ENCODE peak calls at places on chromosomes 6 and 20, in five cellular contexts. X is PC-9, U is SK-N-SH, D is trophoblast cell, S is A549. N is an unnamed sample.

GRCh38 chr6:12890171-12890790 is 173.7 kb downstream of the PHACTR1 start:
- DNase-seq in X (no peak), U (no peak), D (no peak), S (no peak), N (peak)

GRCh38 chr6:117555262-117555849 is 47.0 kb downstream of the GOPC start:
- DNase-seq in X (no peak), U (no peak), D (no peak), S (no peak), N (no peak)

GRCh38 chr20:3658708-3659491 is 4.3 kb downstream of the GFRA4 start:
- DNase-seq in X (no peak), U (no peak), D (no peak), S (no peak), N (peak)

GRCh38 chr6:40523505-40524172 is 63.5 kb downstream of the LRFN2 start:
- DNase-seq in X (no peak), U (no peak), D (no peak), S (no peak), N (no peak)

GRCh38 chr20:58642465-58642864 is 8.6 kb upstream of the STX16 start:
- DNase-seq in X (no peak), U (no peak), D (no peak), S (no peak), N (no peak)

GRCh38 chr20:58019027-58019849 is 209.2 kb downstream of the ANKRD60 start:
- DNase-seq in X (peak), U (no peak), D (peak), S (no peak), N (no peak)

GRCh38 chr6:154482858-154483257 is 27.6 kb downstream of the CNKSR3 start:
- DNase-seq in X (no peak), U (peak), D (no peak), S (no peak), N (no peak)

GRCh38 chr6:38143191-38144154 is 323.9 kb downstream of the ZFAND3 start:
- DNase-seq in X (no peak), U (peak), D (no peak), S (no peak), N (no peak)

GRCh38 chr6:151391021-151391470 is 313 bp downstream of the ZBTB2 start:
- DNase-seq in X (no peak), U (peak), D (peak), S (peak), N (peak)

GRCh38 chr6:133301739-133302138 is 60.6 kb downstream of the EYA4 start:
- DNase-seq in X (no peak), U (no peak), D (no peak), S (no peak), N (no peak)

GRCh38 chr6:98036344-98036743 is 753.3 kb upstream of the MMS22L start:
- DNase-seq in X (no peak), U (no peak), D (no peak), S (no peak), N (no peak)

GRCh38 chr6:48426636-48427035 is 315.6 kb upstream of the PTCHD4 start:
- DNase-seq in X (no peak), U (no peak), D (no peak), S (no peak), N (no peak)

GRCh38 chr6:48744948-48745347 is 634.0 kb upstream of the PTCHD4 start:
- DNase-seq in X (peak), U (no peak), D (no peak), S (no peak), N (no peak)

GRCh38 chr6:165055231-165055630 is 254.2 kb downstream of the C6orf118 start:
- DNase-seq in X (no peak), U (no peak), D (no peak), S (no peak), N (no peak)

GRCh38 chr6:66558189-66558588 is 851.2 kb upstream of the EYS start:
- DNase-seq in X (no peak), U (no peak), D (no peak), S (no peak), N (peak)

GRCh38 chr20:47574616-47575401 is 73.1 kb downstream of the NCOA3 start:
- DNase-seq in X (no peak), U (peak), D (no peak), S (peak), N (peak)

GRCh38 chr20:953742-954141 is 37.6 kb upstream of the ANGPT4 start:
- DNase-seq in X (no peak), U (peak), D (peak), S (peak), N (no peak)

GRCh38 chr20:45967551-45968080 is 4.4 kb downstream of the ZNF335 start:
- DNase-seq in X (peak), U (no peak), D (no peak), S (no peak), N (no peak)

GRCh38 chr6:85986681-85987080 is 344.0 kb upstream of the SYNCRIP start:
- DNase-seq in X (no peak), U (no peak), D (no peak), S (no peak), N (no peak)

GRCh38 chr6:41273699-41274098 is 12.8 kb downstream of the TREM1 start:
- DNase-seq in X (no peak), U (no peak), D (no peak), S (no peak), N (no peak)

GRCh38 chr20:25285856-25286798 is 38.2 kb downstream of the PYGB start:
- DNase-seq in X (peak), U (no peak), D (no peak), S (no peak), N (no peak)

GRCh38 chr20:26209171-26209941 is 512.7 kb upstream of the ZNF337 start:
- DNase-seq in X (no peak), U (peak), D (no peak), S (no peak), N (no peak)

GRCh38 chr6:29967379-29968010 is 25.2 kb downstream of the HLA-A start:
- DNase-seq in X (peak), U (no peak), D (no peak), S (no peak), N (peak)

GRCh38 chr6:13874191-13874549 is 50.6 kb upstream of the RNF182 start:
- DNase-seq in X (no peak), U (no peak), D (no peak), S (no peak), N (peak)

GRCh38 chr6:114342826-114343781 is at the start of gene HS3ST5:
- DNase-seq in X (no peak), U (peak), D (no peak), S (peak), N (no peak)

GRCh38 chr20:58721951-58722371 is 29.4 kb downstream of the NPEPL1 start:
- DNase-seq in X (no peak), U (no peak), D (no peak), S (no peak), N (no peak)

GRCh38 chr20:49964964-49965780 is 17.6 kb upstream of the SNAI1 start:
- DNase-seq in X (peak), U (peak), D (peak), S (peak), N (peak)

GRCh38 chr6:52106994-52107393 is 19.6 kb upstream of the PKHD1 start:
- DNase-seq in X (no peak), U (no peak), D (no peak), S (no peak), N (no peak)

GRCh38 chr6:38184780-38185080 is 365.2 kb downstream of the ZFAND3 start:
- DNase-seq in X (no peak), U (peak), D (no peak), S (no peak), N (no peak)

GRCh38 chr20:44997668-44998067 is 31.4 kb downstream of the STK4 start:
- DNase-seq in X (no peak), U (no peak), D (no peak), S (no peak), N (peak)

GRCh38 chr6:167493310-167493709 is 168.4 kb downstream of the TTLL2 start:
- DNase-seq in X (no peak), U (no peak), D (no peak), S (no peak), N (no peak)

GRCh38 chr6:6711832-6712231 is 123.3 kb downstream of the LY86 start:
- DNase-seq in X (no peak), U (no peak), D (no peak), S (no peak), N (no peak)

GRCh38 chr6:2651966-2652365 is 98.8 kb downstream of the MYLK4 start:
- DNase-seq in X (no peak), U (no peak), D (no peak), S (no peak), N (no peak)

GRCh38 chr6:3873051-3873450 is 23.9 kb downstream of the FAM50B start:
- DNase-seq in X (no peak), U (no peak), D (no peak), S (no peak), N (no peak)

GRCh38 chr20:513429-513828 is 30.2 kb downstream of the CSNK2A1 start:
- DNase-seq in X (no peak), U (no peak), D (no peak), S (no peak), N (no peak)

GRCh38 chr6:43673444-43674063 is 14.0 kb downstream of the MRPS18A start:
- DNase-seq in X (no peak), U (no peak), D (no peak), S (no peak), N (no peak)

GRCh38 chr20:40807771-40808170 is 118.7 kb upstream of the MAFB start:
- DNase-seq in X (no peak), U (no peak), D (no peak), S (no peak), N (no peak)

DNA sequence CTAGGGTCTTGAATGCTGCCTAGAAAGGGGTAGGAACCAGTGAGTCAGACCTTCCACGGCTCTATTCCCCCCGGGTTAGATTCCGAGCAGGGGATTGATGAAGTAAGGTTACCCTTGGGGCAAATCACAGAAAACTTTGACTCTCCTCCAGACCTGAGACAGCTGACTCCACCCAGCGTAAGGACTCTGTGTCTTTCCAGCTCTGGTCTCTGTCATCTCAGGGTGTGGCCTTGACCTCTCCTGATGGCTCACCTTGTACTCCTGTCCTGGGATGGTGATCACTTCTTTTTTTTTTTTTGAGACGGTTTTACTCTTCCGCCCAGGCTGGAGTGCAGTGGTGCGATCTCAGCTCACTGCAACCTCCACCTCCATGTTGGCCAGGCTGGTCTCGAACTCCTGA is 35.3 kb downstream of the ZNF341 start:
- DNase-seq in X (no peak), U (no peak), D (no peak), S (no peak), N (no peak)
- H3K4me2 ChIP-seq in X (no peak), U (no peak), D (no peak), S (no peak), N (no peak)

GRCh38 chr20:51402201-51402600 is 140.3 kb downstream of the NFATC2 start:
- DNase-seq in X (peak), U (no peak), D (no peak), S (no peak), N (no peak)

GRCh38 chr20:51398083-51398482 is 144.4 kb downstream of the NFATC2 start:
- DNase-seq in X (no peak), U (no peak), D (no peak), S (no peak), N (no peak)

GRCh38 chr20:51399138-51399890 is 143.2 kb downstream of the NFATC2 start:
- DNase-seq in X (no peak), U (no peak), D (no peak), S (no peak), N (no peak)

GRCh38 chr20:51398552-51398951 is 144.0 kb downstream of the NFATC2 start:
- DNase-seq in X (no peak), U (no peak), D (no peak), S (no peak), N (no peak)

GRCh38 chr20:51400051-51400926 is 142.2 kb downstream of the NFATC2 start:
- DNase-seq in X (no peak), U (no peak), D (no peak), S (no peak), N (no peak)
- H3K4me3 ChIP-seq in X (no peak), U (no peak), D (no peak), S (no peak), N (no peak)

GRCh38 chr20:62717933-62718332 is 9.3 kb downstream of the NTSR1 start:
- DNase-seq in X (no peak), U (no peak), D (no peak), S (no peak), N (no peak)

GRCh38 chr20:62716941-62717310 is 8.3 kb downstream of the NTSR1 start:
- DNase-seq in X (no peak), U (no peak), D (no peak), S (no peak), N (no peak)

GRCh38 chr20:62721511-62722197 is 13.0 kb downstream of the NTSR1 start:
- DNase-seq in X (no peak), U (no peak), D (no peak), S (no peak), N (no peak)

GRCh38 chr20:62716198-62716940 is 7.7 kb downstream of the NTSR1 start:
- DNase-seq in X (no peak), U (no peak), D (no peak), S (no peak), N (no peak)

DNA sequence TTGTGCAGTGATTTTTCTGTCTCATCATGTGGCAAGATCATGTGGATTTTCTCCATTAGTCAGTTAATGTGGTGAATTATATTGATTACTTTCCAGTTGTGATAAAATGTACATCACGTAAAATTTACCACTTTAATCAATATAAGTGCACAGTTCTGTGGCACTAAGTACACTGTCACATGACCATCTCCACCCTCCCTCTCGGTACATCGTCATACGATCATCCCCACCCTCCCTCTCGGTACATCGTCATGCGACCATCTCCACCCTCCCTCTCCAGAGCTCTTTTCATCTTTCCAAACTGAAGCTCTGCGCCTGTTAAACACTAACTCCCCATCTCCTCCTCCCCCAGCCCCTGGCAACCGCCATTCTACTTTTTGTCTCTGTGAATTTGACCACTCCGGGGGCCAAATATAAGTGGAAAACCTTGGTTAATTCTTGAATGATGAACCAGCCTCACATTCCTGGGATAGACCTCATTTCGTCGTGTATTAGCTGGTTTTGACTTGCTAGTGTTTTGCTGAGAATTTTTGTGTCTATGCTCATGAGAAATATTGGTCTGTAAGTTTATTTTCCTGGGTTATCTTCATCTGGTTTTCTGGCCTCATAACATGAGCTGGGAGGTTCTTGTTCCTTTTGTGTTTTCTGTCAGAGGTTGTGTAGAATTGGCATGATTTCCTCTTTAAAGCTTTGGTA is 10.8 kb downstream of the NTSR1 start:
- DNase-seq in X (no peak), U (no peak), D (no peak), S (no peak), N (no peak)
- H3K4me2 ChIP-seq in X (no peak), U (no peak), D (no peak), S (no peak), N (no peak)

DNA sequence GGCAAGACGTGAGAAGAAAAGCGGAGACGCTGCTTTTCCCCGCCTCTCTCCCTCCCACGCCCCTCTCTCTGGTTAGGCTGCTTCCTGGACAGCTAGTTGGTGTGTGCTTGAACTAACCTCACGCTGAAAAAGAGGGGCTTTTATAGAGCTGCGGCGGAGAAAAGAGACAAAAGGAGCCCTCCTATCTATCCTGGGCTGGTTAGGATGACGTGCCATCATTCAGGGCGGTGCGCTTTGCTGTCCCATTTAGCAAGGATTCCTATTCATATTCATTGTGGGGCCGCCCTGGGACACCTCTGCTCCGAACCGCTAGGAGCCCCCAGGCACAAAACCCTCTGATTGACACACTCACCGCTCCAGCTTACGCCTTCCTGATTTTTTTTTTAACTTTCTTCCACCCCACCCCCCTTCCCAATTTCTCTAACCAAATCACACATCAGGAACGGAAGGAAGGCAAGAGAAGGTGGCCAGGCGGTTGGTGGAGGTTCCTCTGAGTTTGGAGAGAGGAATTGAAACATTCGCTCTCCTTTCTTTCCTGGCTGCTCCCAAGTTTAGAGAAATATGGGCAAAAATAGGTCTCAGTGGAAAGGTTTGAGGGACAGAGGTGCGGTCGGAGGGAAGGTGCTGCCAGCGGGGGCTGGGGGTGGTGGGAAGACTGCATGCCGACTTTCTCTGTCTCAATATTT is at the start of gene OLIG3:
- DNase-seq in X (no peak), U (no peak), D (no peak), S (no peak), N (no peak)
- H3K4me3 ChIP-seq in X (no peak), U (no peak), D (no peak), S (no peak), N (no peak)

DNA sequence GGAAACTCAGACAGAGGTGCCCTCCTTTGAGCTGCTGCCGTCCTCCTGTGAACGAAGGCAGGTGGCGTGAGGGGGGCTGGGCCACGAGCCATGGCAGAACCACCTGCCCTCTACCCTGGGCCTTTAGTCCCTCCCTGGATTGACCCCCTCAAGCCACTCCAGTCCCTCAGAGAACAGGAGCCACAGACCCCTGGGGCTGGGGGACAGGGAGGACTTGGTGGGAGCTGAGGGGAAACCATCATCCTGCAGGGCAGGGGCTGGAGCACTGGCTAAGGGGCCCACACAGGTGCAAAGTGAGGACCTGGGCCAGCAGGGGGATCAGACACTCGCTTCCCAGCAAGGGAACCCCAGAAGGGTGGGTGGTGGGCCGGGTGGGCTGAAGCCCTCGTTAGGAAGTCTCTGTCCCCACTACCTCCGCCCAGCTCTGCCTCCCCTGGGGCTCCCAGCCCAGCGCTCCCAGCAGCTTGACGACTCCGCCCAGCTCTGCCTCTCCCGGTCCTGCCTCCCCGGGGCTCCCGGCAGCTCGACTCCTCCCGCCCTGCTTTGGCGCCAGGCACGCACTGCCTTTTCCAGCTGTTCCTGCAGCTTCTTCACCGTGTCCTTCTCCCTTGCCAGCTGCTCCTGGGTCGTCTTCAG is 44.4 kb downstream of the DSTN start:
- DNase-seq in X (no peak), U (peak), D (peak), S (no peak), N (no peak)
- H3K4me2 ChIP-seq in X (no peak), U (no peak), D (no peak), S (no peak), N (no peak)

GRCh38 chr6:24283043-24283985 is 74.5 kb downstream of the DCDC2 start:
- DNase-seq in X (peak), U (peak), D (peak), S (peak), N (peak)
- H3K4me3 ChIP-seq in X (peak), U (no peak), D (no peak), S (no peak), N (no peak)

DNA sequence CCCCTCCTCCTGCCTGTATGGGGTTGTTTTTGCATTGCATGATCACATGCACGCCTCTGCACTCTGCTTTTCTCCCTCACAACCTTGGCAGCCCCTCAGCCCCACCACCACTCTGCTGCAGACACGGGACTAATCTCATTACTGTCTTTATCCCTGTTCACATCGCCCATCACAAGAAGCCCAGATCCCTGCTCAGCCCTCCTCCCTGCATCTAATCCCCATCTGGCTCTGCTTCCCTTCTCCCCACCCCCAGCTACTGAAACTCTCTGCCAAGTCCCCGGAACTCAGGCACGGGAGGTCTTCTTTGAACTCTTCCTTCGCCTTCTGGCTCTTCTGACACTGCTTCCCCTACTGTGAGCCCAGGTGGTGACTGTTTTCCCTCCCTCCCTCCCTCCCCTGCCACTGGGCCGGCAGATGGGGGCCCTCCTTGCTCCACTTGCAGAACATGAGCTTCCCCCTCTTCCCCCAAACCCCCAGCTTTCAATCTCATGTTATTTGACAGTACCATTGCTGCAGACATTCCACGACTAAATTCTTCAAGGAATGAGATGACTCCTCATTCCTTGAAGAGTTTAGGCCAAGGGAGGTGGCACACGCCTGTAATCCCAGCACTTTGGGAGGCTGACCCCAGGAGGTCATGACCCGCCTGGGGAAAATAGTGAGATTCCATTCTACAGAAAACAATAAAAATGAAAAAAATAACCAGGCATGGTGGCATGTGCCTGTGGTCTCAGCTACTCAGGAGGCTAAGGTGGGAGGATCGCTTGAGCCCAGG is 21.9 kb upstream of the TULP1 start:
- DNase-seq in X (no peak), U (peak), D (peak), S (no peak), N (no peak)
- H3K4me2 ChIP-seq in X (no peak), U (no peak), D (no peak), S (no peak), N (no peak)